ENCODE peak calls at places on chromosomes 4 and X, in five cellular contexts. One of them, this sample, is unnamed.

GRCh38 chrX:153908219-153908875 is 3.9 kb downstream of the AVPR2 start:
- DNase-seq in small intestine: no peak
- DNase-seq in aorta: no peak
- DNase-seq in SJSA1: no peak
- DNase-seq in GM23248: no peak
- DNase-seq in this sample: no peak

GRCh38 chr4:71303850-71304249 is 35.0 kb upstream of the SLC4A4 start:
- DNase-seq in SJSA1: no peak
- DNase-seq in small intestine: no peak
- DNase-seq in GM23248: peak; percentile 67
- DNase-seq in aorta: no peak
- DNase-seq in this sample: no peak

GRCh38 chrX:1398431-1399340 is 6.8 kb upstream of the SLC25A6 start:
- DNase-seq in SJSA1: no peak
- DNase-seq in GM23248: no peak
- DNase-seq in aorta: peak; percentile 77
- DNase-seq in small intestine: no peak
- DNase-seq in this sample: no peak

GRCh38 chr4:74640111-74640903 is 154.0 kb downstream of the BTC start:
- DNase-seq in aorta: no peak
- DNase-seq in GM23248: peak; percentile 63
- DNase-seq in small intestine: no peak
- DNase-seq in SJSA1: no peak
- DNase-seq in this sample: no peak

GRCh38 chrX:22424141-22424915 is 151.6 kb downstream of the CBLL2 start:
- DNase-seq in aorta: no peak
- DNase-seq in small intestine: no peak
- DNase-seq in GM23248: no peak
- DNase-seq in SJSA1: no peak
- DNase-seq in this sample: no peak

GRCh38 chr4:89438102-89438831 is 130.7 kb upstream of the GPRIN3 start:
- DNase-seq in small intestine: peak; percentile 62
- DNase-seq in GM23248: peak; percentile 65
- DNase-seq in SJSA1: peak; percentile 50
- DNase-seq in aorta: no peak
- DNase-seq in this sample: peak; percentile 21

GRCh38 chr4:3324093-3324815 is 31.4 kb downstream of the RGS12 start:
- DNase-seq in small intestine: no peak
- DNase-seq in aorta: peak; percentile 43
- DNase-seq in SJSA1: peak; percentile 16
- DNase-seq in GM23248: no peak
- DNase-seq in this sample: no peak

GRCh38 chr4:157977086-157977485 is 195.7 kb downstream of the GASK1B start:
- DNase-seq in small intestine: no peak
- DNase-seq in GM23248: peak; percentile 14
- DNase-seq in SJSA1: no peak
- DNase-seq in aorta: no peak
- DNase-seq in this sample: no peak

GRCh38 chr4:141711211-141711610 is 74.8 kb downstream of the IL15 start:
- DNase-seq in GM23248: peak; percentile 74
- DNase-seq in small intestine: peak; percentile 20
- DNase-seq in SJSA1: no peak
- DNase-seq in aorta: no peak
- DNase-seq in this sample: no peak

GRCh38 chr4:27007507-27007906 is 146.9 kb downstream of the STIM2 start:
- DNase-seq in GM23248: peak; percentile 75
- DNase-seq in aorta: no peak
- DNase-seq in SJSA1: no peak
- DNase-seq in small intestine: no peak
- DNase-seq in this sample: no peak

GRCh38 chr4:49063670-49064069 is 77.6 kb downstream of the CWH43 start:
- DNase-seq in SJSA1: no peak
- DNase-seq in GM23248: peak; percentile 6
- DNase-seq in aorta: no peak
- DNase-seq in small intestine: no peak
- DNase-seq in this sample: no peak

GRCh38 chr4:160026720-160027119 is 923.8 kb downstream of the RAPGEF2 start:
- DNase-seq in small intestine: no peak
- DNase-seq in aorta: no peak
- DNase-seq in GM23248: no peak
- DNase-seq in SJSA1: no peak
- DNase-seq in this sample: no peak

GRCh38 chr4:150318527-150318926 is 240.3 kb downstream of the DCLK2 start:
- DNase-seq in GM23248: no peak
- DNase-seq in SJSA1: no peak
- DNase-seq in small intestine: no peak
- DNase-seq in aorta: no peak
- DNase-seq in this sample: no peak

GRCh38 chrX:102712967-102713677 is 874 bp downstream of the GPRASP2 start:
- DNase-seq in aorta: no peak
- DNase-seq in GM23248: peak; percentile 71
- DNase-seq in small intestine: peak; percentile 34
- DNase-seq in SJSA1: no peak
- DNase-seq in this sample: no peak

GRCh38 chrX:133924548-133924947 is 60.8 kb downstream of the GPC3 start:
- DNase-seq in SJSA1: no peak
- DNase-seq in aorta: no peak
- DNase-seq in GM23248: no peak
- DNase-seq in small intestine: no peak
- DNase-seq in this sample: no peak
- H3K27me3 ChIP-seq in SJSA1: no peaks in the 10 kb centered on the region
- H3K27me3 ChIP-seq in aorta: no peaks in the 10 kb centered on the region
- H3K27me3 ChIP-seq in GM23248: no peaks in the 10 kb centered on the region
- H3K27me3 ChIP-seq in small intestine: no peaks in the 10 kb centered on the region
- H3K27me3 ChIP-seq in this sample: no peaks in the 10 kb centered on the region

GRCh38 chrX:131392666-131393065 is 103.6 kb upstream of the IGSF1 start:
- DNase-seq in GM23248: no peak
- DNase-seq in SJSA1: no peak
- DNase-seq in aorta: no peak
- DNase-seq in small intestine: no peak
- DNase-seq in this sample: no peak
- H3K27me3 ChIP-seq in GM23248: no peaks in the 10 kb centered on the region
- H3K27me3 ChIP-seq in SJSA1: no peaks in the 10 kb centered on the region
- H3K27me3 ChIP-seq in aorta: no peaks in the 10 kb centered on the region
- H3K27me3 ChIP-seq in small intestine: peaks cover 3% of the 10 kb centered on the region
- H3K27me3 ChIP-seq in this sample: no peaks in the 10 kb centered on the region

GRCh38 chr4:41409095-41409494 is 128.9 kb upstream of the LIMCH1 start:
- DNase-seq in SJSA1: no peak
- DNase-seq in small intestine: no peak
- DNase-seq in aorta: no peak
- DNase-seq in GM23248: peak; percentile 47
- DNase-seq in this sample: no peak
- H3K27me3 ChIP-seq in SJSA1: no peaks in the 10 kb centered on the region
- H3K27me3 ChIP-seq in small intestine: no peaks in the 10 kb centered on the region
- H3K27me3 ChIP-seq in aorta: no peaks in the 10 kb centered on the region
- H3K27me3 ChIP-seq in GM23248: no peaks in the 10 kb centered on the region
- H3K27me3 ChIP-seq in this sample: no peaks in the 10 kb centered on the region

GRCh38 chr4:84480082-84480481 is 19.0 kb downstream of the NKX6-1 start:
- DNase-seq in SJSA1: no peak
- DNase-seq in GM23248: no peak
- DNase-seq in small intestine: no peak
- DNase-seq in aorta: no peak
- DNase-seq in this sample: no peak
- H3K27me3 ChIP-seq in SJSA1: no peaks in the 10 kb centered on the region
- H3K27me3 ChIP-seq in GM23248: peaks cover 82% of the 10 kb centered on the region
- H3K27me3 ChIP-seq in small intestine: peaks cover 4% of the 10 kb centered on the region
- H3K27me3 ChIP-seq in aorta: no peaks in the 10 kb centered on the region
- H3K27me3 ChIP-seq in this sample: no peaks in the 10 kb centered on the region

GRCh38 chrX:41526268-41526667 is 79.1 kb downstream of the NYX start:
- DNase-seq in aorta: no peak
- DNase-seq in GM23248: no peak
- DNase-seq in SJSA1: no peak
- DNase-seq in small intestine: no peak
- DNase-seq in this sample: no peak

GRCh38 chrX:41530082-41530481 is 82.9 kb downstream of the NYX start:
- DNase-seq in aorta: no peak
- DNase-seq in small intestine: no peak
- DNase-seq in SJSA1: no peak
- DNase-seq in GM23248: no peak
- DNase-seq in this sample: no peak

GRCh38 chrX:41528784-41529183 is 81.6 kb downstream of the NYX start:
- DNase-seq in aorta: no peak
- DNase-seq in small intestine: no peak
- DNase-seq in GM23248: no peak
- DNase-seq in SJSA1: no peak
- DNase-seq in this sample: no peak

GRCh38 chrX:41529221-41529620 is 82.1 kb downstream of the NYX start:
- DNase-seq in SJSA1: no peak
- DNase-seq in aorta: no peak
- DNase-seq in small intestine: no peak
- DNase-seq in GM23248: no peak
- DNase-seq in this sample: no peak

GRCh38 chrX:41526925-41527324 is 79.8 kb downstream of the NYX start:
- DNase-seq in GM23248: peak; percentile 42
- DNase-seq in aorta: no peak
- DNase-seq in small intestine: no peak
- DNase-seq in SJSA1: no peak
- DNase-seq in this sample: no peak
- H3K27me3 ChIP-seq in GM23248: no peaks in the 10 kb centered on the region
- H3K27me3 ChIP-seq in aorta: no peaks in the 10 kb centered on the region
- H3K27me3 ChIP-seq in small intestine: no peaks in the 10 kb centered on the region
- H3K27me3 ChIP-seq in SJSA1: no peaks in the 10 kb centered on the region
- H3K27me3 ChIP-seq in this sample: no peaks in the 10 kb centered on the region

This sample was measured in GM06990.